ENCODE peak calls at places on chromosomes 2 and 18, in seven cellular contexts. W is MM.1S, I is GM23248, U is colonic mucosa, S is fibroblast of lung, F is Karpas-422, Q is IMR-90. E is an unnamed sample. For H3K4me1, the result is how much of the 10 kb centered on the place peaks cover.

GRCh38 chr2:17427401-17427800 is 90.8 kb downstream of the RAD51AP2 start:
- DNase-seq in W (no peak), I (no peak), Q (no peak), U (no peak), S (no peak), F (no peak), E (no peak)

GRCh38 chr2:16900405-16901025 is 234.9 kb upstream of the CYRIA start:
- DNase-seq in I (peak), Q (no peak), F (peak), S (no peak), U (peak), W (peak), E (peak)

GRCh38 chr2:224904390-224904789 is 137.9 kb downstream of the DOCK10 start:
- DNase-seq in F (no peak), S (peak), Q (peak), U (no peak), I (peak), W (no peak), E (no peak)

GRCh38 chr2:182522930-182523541 is 96.2 kb upstream of the PDE1A start:
- DNase-seq in I (peak), F (no peak), W (no peak), Q (no peak), S (peak), U (no peak), E (no peak)

GRCh38 chr2:102391530-102391929 is 31.4 kb upstream of the IL18RAP start:
- DNase-seq in I (no peak), W (no peak), F (no peak), Q (no peak), S (no peak), U (no peak), E (no peak)

GRCh38 chr2:218927876-218928275 is 31.6 kb upstream of the CDK5R2 start:
- DNase-seq in Q (no peak), U (no peak), W (no peak), I (no peak), S (no peak), F (no peak), E (no peak)

GRCh38 chr2:56416500-56417176 is 232.8 kb downstream of the CCDC85A start:
- DNase-seq in Q (no peak), S (no peak), U (no peak), I (no peak), W (no peak), F (no peak), E (no peak)

GRCh38 chr2:34105015-34105767 is 506.1 kb upstream of the FAM98A start:
- DNase-seq in F (no peak), I (peak), S (peak), Q (peak), U (no peak), W (no peak), E (no peak)

GRCh38 chr2:178194600-178195389 is 483 bp downstream of the OSBPL6 start:
- DNase-seq in S (peak), U (peak), W (peak), Q (peak), F (no peak), I (peak), E (peak)

GRCh38 chr2:172674034-172674967 is 61.3 kb upstream of the RAPGEF4 start:
- DNase-seq in F (no peak), I (peak), S (peak), Q (no peak), W (peak), U (peak), E (peak)

GRCh38 chr2:218256612-218257350 is 4.0 kb upstream of the GPBAR1 start:
- DNase-seq in U (no peak), F (no peak), Q (no peak), I (no peak), S (no peak), W (no peak), E (no peak)

GRCh38 chr2:219675206-219675605 is 47.8 kb downstream of the SLC4A3 start:
- DNase-seq in S (no peak), I (no peak), U (no peak), W (no peak), F (no peak), Q (no peak), E (no peak)

GRCh38 chr18:39453882-39454281 is 1888.3 kb upstream of the CELF4 start:
- DNase-seq in W (peak), Q (peak), F (no peak), U (no peak), I (peak), S (peak), E (peak)

GRCh38 chr2:168633895-168634294 is 168.5 kb upstream of the NOSTRIN start:
- DNase-seq in S (no peak), Q (no peak), W (no peak), I (no peak), U (no peak), F (no peak), E (no peak)

GRCh38 chr2:130985831-130986649 is 107.2 kb downstream of the FAM168B start:
- DNase-seq in F (no peak), S (no peak), I (no peak), U (no peak), Q (no peak), W (no peak), E (no peak)

GRCh38 chr2:180707867-180708205 is 272.6 kb upstream of the UBE2E3 start:
- DNase-seq in U (peak), Q (peak), W (no peak), I (peak), S (peak), F (no peak), E (no peak)

GRCh38 chr2:215680605-215681598 is 245.0 kb upstream of the FN1 start:
- DNase-seq in Q (peak), F (no peak), S (peak), W (peak), I (peak), U (no peak), E (no peak)

GRCh38 chr18:31557446-31557845 is 34.2 kb upstream of the TTR start:
- DNase-seq in U (no peak), I (no peak), S (no peak), W (no peak), F (no peak), Q (no peak), E (peak)

GRCh38 chr2:54609647-54610046 is 113.8 kb upstream of the EML6 start:
- DNase-seq in U (no peak), F (no peak), W (no peak), Q (no peak), I (no peak), S (no peak), E (no peak)
- H3K4me1 ChIP-seq in U (under half), F (under half), W (under half), Q (under half), I (under half), S (under half), E (under half)

GRCh38 chr2:229431331-229431954 is 160.4 kb upstream of the PID1 start:
- DNase-seq in U (no peak), W (peak), I (peak), F (peak), Q (peak), S (peak), E (no peak)
- H3K27ac ChIP-seq in U (no peak), W (no peak), I (no peak), F (no peak), Q (no peak), S (no peak), E (no peak)

DNA sequence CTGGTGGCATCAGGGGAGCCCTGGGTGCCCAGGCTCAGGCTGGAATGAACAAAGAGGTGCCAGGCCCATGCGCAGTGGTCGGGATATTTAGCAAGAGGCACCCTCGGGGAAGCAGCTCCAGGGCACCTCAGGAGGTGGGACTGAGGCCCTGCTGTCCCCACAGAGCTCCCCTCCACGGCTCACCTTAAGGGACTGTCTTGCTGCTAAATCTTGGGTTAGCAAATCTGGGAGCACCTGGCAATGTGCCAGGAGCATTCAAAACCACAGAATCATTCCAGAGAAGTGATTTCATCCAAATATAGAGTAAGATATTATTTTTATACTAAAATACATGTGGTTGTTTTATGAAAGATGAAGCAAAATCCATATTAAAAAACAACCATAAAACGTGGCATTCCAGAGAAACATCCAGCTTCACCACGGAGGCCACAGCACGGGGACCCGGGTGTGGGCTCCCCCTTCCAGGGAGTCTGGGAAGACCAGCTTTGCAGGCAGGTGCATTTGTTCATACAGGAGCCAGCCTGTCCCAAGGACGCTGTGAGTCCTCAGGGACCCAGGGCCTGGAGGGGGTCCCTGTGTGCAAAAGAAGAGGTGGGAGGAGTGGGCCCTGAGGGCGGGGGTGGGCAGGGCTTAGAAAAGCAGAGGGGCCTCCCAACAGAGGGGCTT is 16.3 kb downstream of the HS1BP3 start:
- DNase-seq in W (no peak), U (no peak), Q (peak), S (peak), I (peak), F (no peak), E (no peak)
- H3K9ac ChIP-seq in W (peak), U (no peak), Q (no peak), S (no peak), I (no peak), F (no peak), E (no peak)

GRCh38 chr18:8719192-8719591 is 13.8 kb downstream of the MTCL1 start:
- DNase-seq in U (peak), F (no peak), W (no peak), I (no peak), Q (no peak), S (no peak), E (no peak)
- H3K4me1 ChIP-seq in U (under half), F (under half), W (under half), I (under half), Q (under half), S (under half), E (under half)

GRCh38 chr2:70557171-70557838 is 3.7 kb upstream of the TGFA start:
- DNase-seq in I (no peak), U (peak), W (no peak), S (no peak), F (no peak), Q (no peak), E (peak)
- H3K27ac ChIP-seq in I (no peak), U (peak), W (no peak), S (no peak), F (no peak), Q (no peak), E (no peak)

GRCh38 chr2:1727796-1728474 is 16.4 kb downstream of the PXDN start:
- DNase-seq in U (peak), F (no peak), I (no peak), Q (no peak), W (no peak), S (no peak), E (peak)
- H3K9ac ChIP-seq in U (no peak), F (no peak), I (no peak), Q (no peak), W (no peak), S (peak), E (no peak)

E was measured in endodermal cell.